ENCODE peak calls at places on chromosomes 4 and X, in eight cellular contexts. J, X, V, W, U, P, Z and B are unnamed samples.

GRCh38 chr4:22458112-22458511 is 57.8 kb downstream of the ADGRA3 start:
- DNase-seq in J (no peak), X (no peak), V (no peak), W (no peak), U (no peak), P (no peak), Z (no peak), B (no peak)

GRCh38 chr4:169033660-169034059 is 23.6 kb upstream of the CBR4 start:
- DNase-seq in J (no peak), X (no peak), V (no peak), W (peak), U (no peak), P (no peak), Z (no peak), B (no peak)

GRCh38 chr4:57103051-57103450 is 7.1 kb downstream of the IGFBP7 start:
- DNase-seq in J (no peak), X (no peak), V (no peak), W (no peak), U (no peak), P (no peak), Z (no peak), B (no peak)

GRCh38 chr4:105246712-105247111 is 100.0 kb downstream of the TET2 start:
- DNase-seq in J (peak), X (no peak), V (no peak), W (no peak), U (no peak), P (no peak), Z (no peak), B (no peak)

GRCh38 chr4:153542131-153542530 is 76.0 kb downstream of the TMEM131L start:
- DNase-seq in J (no peak), X (no peak), V (no peak), W (no peak), U (no peak), P (no peak), Z (no peak), B (no peak)

GRCh38 chrX:24979081-24979480 is 36.7 kb downstream of the ARX start:
- DNase-seq in J (no peak), X (no peak), V (no peak), W (no peak), U (no peak), P (no peak), Z (no peak), B (no peak)

GRCh38 chr4:84474107-84474506 is 25.0 kb downstream of the NKX6-1 start:
- DNase-seq in J (no peak), X (no peak), V (no peak), W (no peak), U (no peak), P (no peak), Z (no peak), B (no peak)

GRCh38 chr4:117965608-117966007 is 68.7 kb upstream of the NDST3 start:
- DNase-seq in J (no peak), X (no peak), V (peak), W (no peak), U (no peak), P (no peak), Z (no peak), B (no peak)

GRCh38 chr4:110108960-110109359 is 89.5 kb downstream of the ELOVL6 start:
- DNase-seq in J (no peak), X (no peak), V (no peak), W (no peak), U (no peak), P (no peak), Z (no peak), B (no peak)

GRCh38 chr4:112514449-112515277 is 1.3 kb downstream of the NEUROG2 start:
- DNase-seq in J (no peak), X (no peak), V (no peak), W (peak), U (peak), P (peak), Z (no peak), B (no peak)

GRCh38 chr4:2860391-2861348 is 17.0 kb downstream of the ADD1 start:
- DNase-seq in J (no peak), X (no peak), V (no peak), W (no peak), U (no peak), P (no peak), Z (no peak), B (no peak)

GRCh38 chrX:150421816-150422215 is 58.7 kb downstream of the MAMLD1 start:
- DNase-seq in J (no peak), X (no peak), V (peak), W (no peak), U (no peak), P (no peak), Z (no peak), B (no peak)

GRCh38 chr4:38967260-38968095 is 64.7 kb downstream of the TMEM156 start:
- DNase-seq in J (peak), X (no peak), V (no peak), W (no peak), U (no peak), P (no peak), Z (peak), B (peak)

GRCh38 chr4:13982008-13982407 is 354.5 kb upstream of the BOD1L1 start:
- DNase-seq in J (no peak), X (no peak), V (no peak), W (peak), U (no peak), P (no peak), Z (no peak), B (no peak)

GRCh38 chrX:135213200-135213844 is 38.5 kb upstream of the ETDA start:
- DNase-seq in J (no peak), X (no peak), V (no peak), W (no peak), U (no peak), P (peak), Z (no peak), B (no peak)

GRCh38 chr4:159900562-159900961 is 797.7 kb downstream of the RAPGEF2 start:
- DNase-seq in J (no peak), X (no peak), V (no peak), W (no peak), U (no peak), P (no peak), Z (no peak), B (no peak)

GRCh38 chr4:1651609-1652008 is 32.5 kb downstream of the FAM53A start:
- DNase-seq in J (no peak), X (no peak), V (no peak), W (no peak), U (no peak), P (no peak), Z (no peak), B (no peak)

GRCh38 chr4:156981262-156981661 is 9.7 kb upstream of the PDGFC start:
- DNase-seq in J (no peak), X (no peak), V (no peak), W (no peak), U (no peak), P (no peak), Z (no peak), B (no peak)

GRCh38 chrX:51742586-51742985 is 656 bp upstream of the GSPT2 start:
- DNase-seq in J (no peak), X (no peak), V (no peak), W (no peak), U (no peak), P (no peak), Z (no peak), B (no peak)

GRCh38 chr4:122503214-122503613 is 46.7 kb upstream of the IL2 start:
- DNase-seq in J (no peak), X (no peak), V (no peak), W (peak), U (no peak), P (no peak), Z (no peak), B (no peak)

GRCh38 chrX:39886282-39886681 is 211.5 kb downstream of the BCOR start:
- DNase-seq in J (no peak), X (no peak), V (no peak), W (no peak), U (no peak), P (no peak), Z (no peak), B (no peak)

GRCh38 chrX:97429101-97429500 is 545.4 kb downstream of the RPA4 start:
- DNase-seq in J (no peak), X (no peak), V (no peak), W (no peak), U (no peak), P (no peak), Z (no peak), B (no peak)

GRCh38 chrX:39096599-39096998 is 295.3 kb downstream of the MID1IP1 start:
- DNase-seq in J (no peak), X (no peak), V (no peak), W (no peak), U (no peak), P (no peak), Z (no peak), B (no peak)

GRCh38 chr4:58515206-58515605 is 1405.0 kb upstream of the IGFBP7 start:
- DNase-seq in J (no peak), X (no peak), V (no peak), W (no peak), U (no peak), P (no peak), Z (no peak), B (no peak)

GRCh38 chr4:83326546-83326945 is 8.1 kb downstream of the HPSE start:
- DNase-seq in J (no peak), X (no peak), V (no peak), W (no peak), U (no peak), P (no peak), Z (no peak), B (no peak)

GRCh38 chr4:183286590-183287308 is 33.3 kb downstream of the CLDN22 start:
- DNase-seq in J (no peak), X (no peak), V (no peak), W (no peak), U (no peak), P (no peak), Z (no peak), B (no peak)

GRCh38 chr4:13851541-13851940 is 224.0 kb upstream of the BOD1L1 start:
- DNase-seq in J (no peak), X (no peak), V (no peak), W (no peak), U (no peak), P (no peak), Z (no peak), B (no peak)

GRCh38 chr4:123345132-123345923 is 51.3 kb upstream of the SPRY1 start:
- DNase-seq in J (no peak), X (no peak), V (no peak), W (no peak), U (no peak), P (no peak), Z (no peak), B (no peak)

GRCh38 chrX:120732879-120733278 is 103.0 kb upstream of the C1GALT1C1 start:
- DNase-seq in J (no peak), X (no peak), V (no peak), W (no peak), U (no peak), P (no peak), Z (no peak), B (no peak)

GRCh38 chr4:41281038-41281634 is 24.4 kb downstream of the UCHL1 start:
- DNase-seq in J (peak), X (no peak), V (peak), W (peak), U (no peak), P (peak), Z (peak), B (peak)

GRCh38 chr4:99323761-99324160 is 2.6 kb upstream of the ADH1B start:
- DNase-seq in J (no peak), X (no peak), V (no peak), W (no peak), U (no peak), P (no peak), Z (no peak), B (no peak)

GRCh38 chr4:69589884-69590283 is 49.6 kb downstream of the UGT2A2 start:
- DNase-seq in J (no peak), X (no peak), V (no peak), W (no peak), U (no peak), P (no peak), Z (no peak), B (no peak)

GRCh38 chrX:112120737-112121136 is 38.2 kb upstream of the TRPC5 start:
- DNase-seq in J (no peak), X (no peak), V (no peak), W (no peak), U (no peak), P (no peak), Z (no peak), B (no peak)

GRCh38 chr4:39045791-39046221 is 13.6 kb upstream of the TMEM156 start:
- DNase-seq in J (no peak), X (peak), V (no peak), W (peak), U (no peak), P (no peak), Z (no peak), B (no peak)